ENCODE peak calls at places on chromosomes 1 and 21, in six cellular contexts. D, M, A, G, R and O are unnamed samples.

GRCh38 chr1:34268311-34269042 is 91.8 kb downstream of the C1orf94 start:
- DNase-seq in D (no peak), M (peak), A (peak), G (no peak), R (no peak), O (no peak)

GRCh38 chr1:185541861-185542260 is 192.3 kb upstream of the HMCN1 start:
- DNase-seq in D (no peak), M (peak), A (peak), G (no peak), R (no peak), O (no peak)

GRCh38 chr1:239170828-239171227 is 215.5 kb upstream of the CHRM3 start:
- DNase-seq in D (no peak), M (no peak), A (no peak), G (no peak), R (no peak), O (no peak)

GRCh38 chr1:51561702-51562101 is 42.6 kb upstream of the EPS15 start:
- DNase-seq in D (no peak), M (no peak), A (no peak), G (no peak), R (no peak), O (no peak)

GRCh38 chr1:89701746-89702241 is 68.9 kb downstream of the LRRC8C start:
- DNase-seq in D (no peak), M (no peak), A (no peak), G (no peak), R (no peak), O (no peak)

GRCh38 chr1:44801491-44802305 is 1.5 kb downstream of the PLK3 start:
- DNase-seq in D (no peak), M (peak), A (no peak), G (no peak), R (no peak), O (no peak)

GRCh38 chr1:212062832-212063438 is 27.4 kb downstream of the DTL start:
- DNase-seq in D (peak), M (peak), A (peak), G (no peak), R (no peak), O (peak)

GRCh38 chr1:241600496-241600901 is 39.7 kb downstream of the CHML start:
- DNase-seq in D (peak), M (peak), A (no peak), G (no peak), R (no peak), O (no peak)

GRCh38 chr21:42837421-42838211 is 41.7 kb downstream of the WDR4 start:
- DNase-seq in D (no peak), M (no peak), A (no peak), G (peak), R (peak), O (peak)

GRCh38 chr1:177585492-177586220 is 384.2 kb downstream of the SEC16B start:
- DNase-seq in D (no peak), M (peak), A (no peak), G (no peak), R (peak), O (no peak)

GRCh38 chr1:51516639-51517158 is 2.4 kb downstream of the EPS15 start:
- DNase-seq in D (no peak), M (peak), A (no peak), G (no peak), R (no peak), O (no peak)

GRCh38 chr1:63980706-63981407 is 207.0 kb downstream of the ROR1 start:
- DNase-seq in D (no peak), M (no peak), A (peak), G (no peak), R (no peak), O (no peak)

GRCh38 chr21:34807881-34808568 is 139.2 kb downstream of the CLIC6 start:
- DNase-seq in D (peak), M (peak), A (no peak), G (peak), R (no peak), O (no peak)

GRCh38 chr1:226541631-226542622 is 6.6 kb upstream of the STUM start:
- DNase-seq in D (no peak), M (no peak), A (no peak), G (no peak), R (no peak), O (no peak)

GRCh38 chr1:6519935-6520621 is 28.6 kb upstream of the PLEKHG5 start:
- DNase-seq in D (no peak), M (peak), A (peak), G (no peak), R (peak), O (peak)